ENCODE peak calls at places on chromosome 13, in four cellular contexts. One of them, this sample, is unnamed.
A peak's percentile ranks its signal among the peaks of the same experiment; 100 is the strongest.

GRCh38 chr13:113729329-113730019 is 29.6 kb upstream of the TMEM255B start:
- DNase-seq in CD4-positive, alpha-beta memory T cell: no peak
- DNase-seq in Calu3: no peak
- DNase-seq in fibroblast of pulmonary artery: no peak
- DNase-seq in this sample: no peak

GRCh38 chr13:79289557-79289956 is 116.5 kb downstream of the RBM26 start:
- DNase-seq in CD4-positive, alpha-beta memory T cell: no peak
- DNase-seq in Calu3: no peak
- DNase-seq in fibroblast of pulmonary artery: no peak
- DNase-seq in this sample: no peak

GRCh38 chr13:101018720-101019119 is 344.1 kb upstream of the TMTC4 start:
- DNase-seq in CD4-positive, alpha-beta memory T cell: no peak
- DNase-seq in Calu3: no peak
- DNase-seq in fibroblast of pulmonary artery: peak; percentile 2
- DNase-seq in this sample: peak; percentile 87

GRCh38 chr13:51955281-51955771 is 55.9 kb downstream of the ATP7B start:
- DNase-seq in Calu3: no peak
- DNase-seq in CD4-positive, alpha-beta memory T cell: no peak
- DNase-seq in fibroblast of pulmonary artery: no peak
- DNase-seq in this sample: no peak

GRCh38 chr13:33524086-33524485 is 238.5 kb upstream of the STARD13 start:
- DNase-seq in Calu3: no peak
- DNase-seq in CD4-positive, alpha-beta memory T cell: no peak
- DNase-seq in fibroblast of pulmonary artery: peak; percentile 90
- DNase-seq in this sample: peak; percentile 86

GRCh38 chr13:93861818-93862217 is 617.7 kb downstream of the DCT start:
- DNase-seq in CD4-positive, alpha-beta memory T cell: no peak
- DNase-seq in Calu3: no peak
- DNase-seq in fibroblast of pulmonary artery: peak; percentile 82
- DNase-seq in this sample: peak; percentile 72

GRCh38 chr13:114144606-114145244 is 12.3 kb upstream of the RASA3 start:
- DNase-seq in fibroblast of pulmonary artery: no peak
- DNase-seq in CD4-positive, alpha-beta memory T cell: no peak
- DNase-seq in Calu3: no peak
- DNase-seq in this sample: no peak

GRCh38 chr13:99525967-99526366 is 24.7 kb downstream of the TM9SF2 start:
- DNase-seq in Calu3: no peak
- DNase-seq in CD4-positive, alpha-beta memory T cell: no peak
- DNase-seq in fibroblast of pulmonary artery: no peak
- DNase-seq in this sample: no peak

GRCh38 chr13:99312493-99312883 is 5.3 kb upstream of the GPR183 start:
- DNase-seq in fibroblast of pulmonary artery: peak; percentile 72
- DNase-seq in Calu3: no peak
- DNase-seq in CD4-positive, alpha-beta memory T cell: no peak
- DNase-seq in this sample: no peak

GRCh38 chr13:107835339-107836018 is 379.9 kb downstream of the LIG4 start:
- DNase-seq in CD4-positive, alpha-beta memory T cell: no peak
- DNase-seq in fibroblast of pulmonary artery: peak; percentile 52
- DNase-seq in Calu3: peak; percentile 26
- DNase-seq in this sample: peak; percentile 91

GRCh38 chr13:32538234-32538620 is 368 bp downstream of the N4BP2L2 start:
- DNase-seq in Calu3: no peak
- DNase-seq in fibroblast of pulmonary artery: peak; percentile 43
- DNase-seq in CD4-positive, alpha-beta memory T cell: no peak
- DNase-seq in this sample: no peak

GRCh38 chr13:30865131-30866009 is 40.7 kb upstream of the MEDAG start:
- DNase-seq in Calu3: peak; percentile 54
- DNase-seq in fibroblast of pulmonary artery: peak; percentile 95
- DNase-seq in CD4-positive, alpha-beta memory T cell: peak; percentile 43
- DNase-seq in this sample: peak; percentile 95

GRCh38 chr13:44116562-44117315 is 237.0 kb downstream of the LACC1 start:
- DNase-seq in fibroblast of pulmonary artery: peak; percentile 38
- DNase-seq in CD4-positive, alpha-beta memory T cell: no peak
- DNase-seq in Calu3: no peak
- DNase-seq in this sample: peak; percentile 8

GRCh38 chr13:75452564-75452963 is 29.4 kb downstream of the TBC1D4 start:
- DNase-seq in CD4-positive, alpha-beta memory T cell: no peak
- DNase-seq in Calu3: no peak
- DNase-seq in fibroblast of pulmonary artery: peak; percentile 42
- DNase-seq in this sample: peak; percentile 15

GRCh38 chr13:49936085-49936942 is at the start of gene SPRYD7:
- DNase-seq in CD4-positive, alpha-beta memory T cell: peak; percentile 92
- DNase-seq in Calu3: peak; percentile 97
- DNase-seq in fibroblast of pulmonary artery: peak; percentile 99
- DNase-seq in this sample: peak; percentile 99

GRCh38 chr13:94414141-94414540 is 65.3 kb downstream of the DCT start:
- DNase-seq in Calu3: no peak
- DNase-seq in CD4-positive, alpha-beta memory T cell: no peak
- DNase-seq in fibroblast of pulmonary artery: no peak
- DNase-seq in this sample: no peak

GRCh38 chr13:41111454-41111853 is 21.1 kb downstream of the KBTBD6 start:
- DNase-seq in Calu3: no peak
- DNase-seq in CD4-positive, alpha-beta memory T cell: no peak
- DNase-seq in fibroblast of pulmonary artery: peak; percentile 41
- DNase-seq in this sample: no peak

GRCh38 chr13:81480634-81481033 is 1139.7 kb upstream of the SPRY2 start:
- DNase-seq in CD4-positive, alpha-beta memory T cell: no peak
- DNase-seq in fibroblast of pulmonary artery: no peak
- DNase-seq in Calu3: no peak
- DNase-seq in this sample: no peak